ENCODE peak calls at places on chromosomes 11 and 22, in seven cellular contexts. B, F, G, S, T, M and K are unnamed samples.

GRCh38 chr11:78261869-78262637 is 73.3 kb downstream of the USP35 start:
- DNase-seq in B (no peak), F (no peak), G (no peak), S (no peak), T (no peak), M (no peak), K (no peak)

GRCh38 chr11:46493786-46494185 is 100.0 kb downstream of the AMBRA1 start:
- DNase-seq in B (no peak), F (no peak), G (peak), S (no peak), T (no peak), M (no peak), K (no peak)

GRCh38 chr11:37504925-37505324 is 906.9 kb upstream of the RAG2 start:
- DNase-seq in B (no peak), F (no peak), G (peak), S (no peak), T (no peak), M (peak), K (no peak)

GRCh38 chr11:1224109-1224485 is 1.2 kb downstream of the MUC5B start:
- DNase-seq in B (no peak), F (no peak), G (no peak), S (no peak), T (no peak), M (no peak), K (no peak)

GRCh38 chr22:37661160-37661924 is 2.8 kb downstream of the PDXP start:
- DNase-seq in B (no peak), F (no peak), G (peak), S (no peak), T (peak), M (no peak), K (no peak)

GRCh38 chr22:18035740-18036139 is 11.4 kb upstream of the MICAL3 start:
- DNase-seq in B (no peak), F (no peak), G (no peak), S (no peak), T (peak), M (peak), K (no peak)

GRCh38 chr11:121873770-121874169 is 242.2 kb downstream of the BLID start:
- DNase-seq in B (no peak), F (no peak), G (no peak), S (no peak), T (no peak), M (no peak), K (no peak)

GRCh38 chr11:67396587-67397398 is 4.9 kb downstream of the PPP1CA start:
- DNase-seq in B (no peak), F (no peak), G (no peak), S (no peak), T (no peak), M (no peak), K (no peak)

GRCh38 chr11:94910779-94911178 is 62.6 kb downstream of the CWC15 start:
- DNase-seq in B (no peak), F (no peak), G (peak), S (peak), T (no peak), M (no peak), K (no peak)

GRCh38 chr11:21289686-21290085 is 620.3 kb downstream of the NELL1 start:
- DNase-seq in B (no peak), F (no peak), G (no peak), S (no peak), T (peak), M (no peak), K (no peak)

GRCh38 chr11:73554677-73555320 is 43.1 kb downstream of the FAM168A start:
- DNase-seq in B (no peak), F (no peak), G (no peak), S (no peak), T (no peak), M (no peak), K (no peak)

GRCh38 chr11:9759519-9760179 is 95.8 kb downstream of the SWAP70 start:
- DNase-seq in B (peak), F (peak), G (peak), S (peak), T (peak), M (peak), K (no peak)

GRCh38 chr22:18012528-18012927 is 11.8 kb downstream of the MICAL3 start:
- DNase-seq in B (no peak), F (no peak), G (no peak), S (no peak), T (no peak), M (no peak), K (no peak)

GRCh38 chr22:39278040-39278439 is 33.3 kb upstream of the PDGFB start:
- DNase-seq in B (no peak), F (no peak), G (no peak), S (no peak), T (no peak), M (no peak), K (no peak)

GRCh38 chr22:45485271-45485670 is 17.4 kb upstream of the FBLN1 start:
- DNase-seq in B (no peak), F (no peak), G (no peak), S (no peak), T (no peak), M (no peak), K (no peak)

GRCh38 chr22:28734393-28734792 is 7.2 kb downstream of the CHEK2 start:
- DNase-seq in B (no peak), F (no peak), G (no peak), S (no peak), T (no peak), M (no peak), K (no peak)

GRCh38 chr11:86183694-86184093 is 60.9 kb upstream of the EED start:
- DNase-seq in B (no peak), F (no peak), G (no peak), S (no peak), T (no peak), M (no peak), K (no peak)